ENCODE peak calls at places on chromosomes 7 and 10, in ten cellular contexts. M is SJSA1; A is upper lobe of right lung; I is PC-3; V is suprapubic skin; Z is thoracic aorta; E is CD4-positive, CD25-positive, alpha-beta regulatory T cell; L is tibial nerve; F is CD8-positive, alpha-beta T cell; R is PC-9. U is an unnamed sample.

GRCh38 chr10:17742918-17743317 is 9.1 kb upstream of the TMEM236 start:
- DNase-seq in L (peak; percentile 79), M (peak; percentile 63), Z (no peak), I (peak; percentile 49), F (peak; percentile 55), R (peak; percentile 50), V (no peak), A (peak; percentile 71), E (peak; percentile 75), U (peak; percentile 44)

GRCh38 chr10:123170961-123171360 is 16.8 kb downstream of the BUB3 start:
- DNase-seq in F (no peak), Z (no peak), L (no peak), M (no peak), A (no peak), E (no peak), V (no peak), R (no peak), I (no peak), U (no peak)

GRCh38 chr10:74104996-74105395 is 45.6 kb downstream of the AP3M1 start:
- DNase-seq in E (no peak), M (no peak), Z (no peak), F (no peak), I (no peak), V (no peak), R (no peak), L (no peak), A (no peak), U (no peak)

GRCh38 chr7:96327429-96327828 is 5.5 kb upstream of the SLC25A13 start:
- DNase-seq in R (no peak), L (no peak), V (no peak), A (no peak), M (no peak), Z (no peak), F (no peak), I (peak; percentile 89), E (no peak), U (peak; percentile 66)

GRCh38 chr7:5574770-5575269 is 151.2 kb upstream of the TNRC18 start:
- DNase-seq in I (no peak), A (no peak), F (no peak), V (no peak), L (no peak), R (peak; percentile 65), M (no peak), Z (no peak), E (no peak), U (no peak)

GRCh38 chr10:114174462-114175190 is 623 bp upstream of the CCDC186 start:
- DNase-seq in A (peak; percentile 83), R (peak; percentile 56), V (peak; percentile 87), F (no peak), L (peak; percentile 33), E (no peak), I (no peak), M (no peak), Z (peak; percentile 22), U (no peak)

GRCh38 chr7:101208794-101209193 is 8.0 kb upstream of the MOGAT3 start:
- DNase-seq in F (no peak), R (no peak), Z (no peak), V (no peak), I (no peak), E (no peak), L (no peak), A (no peak), M (no peak), U (no peak)

GRCh38 chr7:159099711-159100231 is 44.9 kb downstream of the VIPR2 start:
- DNase-seq in I (no peak), V (peak; percentile 76), E (no peak), Z (no peak), A (peak; percentile 43), R (no peak), L (no peak), F (no peak), M (peak; percentile 33), U (no peak)

GRCh38 chr10:26642896-26643653 is 54.4 kb upstream of the PDSS1 start:
- DNase-seq in F (no peak), R (no peak), Z (no peak), I (no peak), E (peak; percentile 35), M (no peak), L (no peak), A (no peak), V (no peak), U (no peak)

GRCh38 chr7:65302883-65303282 is 70.8 kb upstream of the ZNF92 start:
- DNase-seq in A (no peak), F (no peak), R (no peak), E (no peak), Z (no peak), M (no peak), I (no peak), L (no peak), V (no peak), U (no peak)

GRCh38 chr10:70404906-70405824 is 1.2 kb downstream of the EIF4EBP2 start:
- DNase-seq in Z (no peak), L (peak; percentile 88), E (peak; percentile 79), M (peak; percentile 73), R (peak; percentile 78), V (peak; percentile 87), I (peak; percentile 94), F (peak; percentile 13), A (peak; percentile 82), U (peak; percentile 73)

GRCh38 chr7:158949359-158949758 is 93.0 kb downstream of the DYNC2I1 start:
- DNase-seq in L (no peak), F (no peak), A (no peak), R (no peak), M (no peak), Z (no peak), E (no peak), I (no peak), V (no peak), U (no peak)

GRCh38 chr10:84026821-84027257 is 112.5 kb upstream of the GHITM start:
- DNase-seq in M (no peak), I (peak; percentile 20), F (no peak), E (peak; percentile 13), Z (no peak), V (no peak), R (peak; percentile 16), A (no peak), L (no peak), U (no peak)

GRCh38 chr7:51000956-51001355 is 218.3 kb upstream of the GRB10 start:
- DNase-seq in L (no peak), A (no peak), M (no peak), R (no peak), Z (no peak), F (no peak), I (peak; percentile 11), E (no peak), V (no peak), U (no peak)

GRCh38 chr10:124627851-124628675 is 116.1 kb downstream of the FAM53B start:
- DNase-seq in R (no peak), M (no peak), E (no peak), Z (no peak), F (no peak), I (no peak), V (no peak), A (no peak), L (no peak), U (no peak)
- H3K4me1 ChIP-seq in R (peaks cover 29% of the 10 kb centered on the region), M (no peaks in the 10 kb centered on the region), E (peaks cover 35% of the 10 kb centered on the region), Z (peaks cover 28% of the 10 kb centered on the region), F (peaks cover 48% of the 10 kb centered on the region), I (peaks cover 11% of the 10 kb centered on the region), V (peaks cover 86% of the 10 kb centered on the region), A (peaks cover 64% of the 10 kb centered on the region), L (peaks cover 95% of the 10 kb centered on the region), U (no peaks in the 10 kb centered on the region)

GRCh38 chr10:58844680-58845079 is 331.8 kb upstream of the PHYHIPL start:
- DNase-seq in V (no peak), F (no peak), L (no peak), R (no peak), E (no peak), I (no peak), M (no peak), A (no peak), Z (no peak), U (no peak)
- H3K4me1 ChIP-seq in V (no peaks in the 10 kb centered on the region), F (no peaks in the 10 kb centered on the region), L (no peaks in the 10 kb centered on the region), R (no peaks in the 10 kb centered on the region), E (no peaks in the 10 kb centered on the region), I (no peaks in the 10 kb centered on the region), M (no peaks in the 10 kb centered on the region), A (no peaks in the 10 kb centered on the region), Z (no peaks in the 10 kb centered on the region), U (no peaks in the 10 kb centered on the region)

GRCh38 chr10:110859206-110859946 is 12.4 kb upstream of the PDCD4 start:
- DNase-seq in M (no peak), I (no peak), V (no peak), R (no peak), E (no peak), F (no peak), L (no peak), Z (no peak), A (no peak), U (peak; percentile 93)
- H3K4me1 ChIP-seq in M (peaks cover 8% of the 10 kb centered on the region), I (no peaks in the 10 kb centered on the region), V (peaks cover 71% of the 10 kb centered on the region), R (peaks cover 2% of the 10 kb centered on the region), E (peaks cover 76% of the 10 kb centered on the region), F (peaks cover 75% of the 10 kb centered on the region), L (peaks cover 46% of the 10 kb centered on the region), Z (peaks cover 16% of the 10 kb centered on the region), A (peaks cover 49% of the 10 kb centered on the region), U (peaks cover 50% of the 10 kb centered on the region)

DNA sequence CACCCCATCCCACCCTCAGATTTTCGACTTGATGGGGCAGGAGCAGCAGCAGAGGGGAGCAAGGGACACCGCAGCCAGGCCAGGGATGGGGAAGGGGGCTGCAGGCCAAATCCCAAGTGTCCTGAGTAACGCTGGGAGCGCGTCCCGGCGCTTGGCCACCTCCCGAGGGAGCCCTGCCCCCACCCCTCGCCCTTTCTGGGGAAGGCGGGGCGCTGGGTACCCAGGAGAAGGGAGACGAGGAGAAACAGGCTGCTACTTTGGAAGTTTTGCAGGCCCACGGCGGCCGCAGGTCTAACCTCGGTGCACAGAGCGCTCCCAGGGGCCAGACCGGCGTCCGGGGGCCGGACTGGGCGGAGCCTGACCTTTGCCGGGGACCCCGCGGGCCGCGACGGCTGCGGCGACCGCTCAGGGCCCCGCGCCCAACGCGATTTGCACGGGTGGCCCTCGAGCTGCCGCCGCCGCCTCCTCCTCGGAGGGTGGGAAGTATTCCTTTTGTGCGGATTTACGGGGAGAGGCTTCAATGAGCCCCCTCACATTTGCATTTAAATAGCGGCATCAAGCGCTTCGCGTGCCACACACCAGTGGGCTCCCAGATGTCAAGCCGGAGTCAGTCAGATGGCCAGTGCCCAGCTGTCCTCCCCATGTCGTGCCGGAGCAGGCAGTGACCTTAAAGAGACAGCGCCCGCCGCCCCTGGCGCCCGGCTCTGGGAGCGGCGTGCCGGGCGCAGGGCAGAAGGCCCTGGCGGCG is 2.9 kb upstream of the EBF3 start:
- DNase-seq in V (peak; percentile 71), R (no peak), L (no peak), Z (no peak), F (no peak), I (no peak), A (no peak), M (no peak), E (no peak), U (peak; percentile 60)
- H3K4me1 ChIP-seq in V (peaks cover 72% of the 10 kb centered on the region), R (no peaks in the 10 kb centered on the region), L (peaks cover 87% of the 10 kb centered on the region), Z (peaks cover 16% of the 10 kb centered on the region), F (peaks cover 31% of the 10 kb centered on the region), I (peaks cover 3% of the 10 kb centered on the region), A (peaks cover 15% of the 10 kb centered on the region), M (peaks cover 5% of the 10 kb centered on the region), E (peaks cover 36% of the 10 kb centered on the region), U (peaks cover 5% of the 10 kb centered on the region)